ENCODE peak calls at places on chromosomes 6 and 20, in six cellular contexts. X, M, J, B, S and C are unnamed samples.
A peak's percentile ranks its signal among the peaks of the same experiment; 100 is the strongest.

GRCh38 chr6:1461207-1461606 is 71.8 kb downstream of the FOXF2 start:
- DNase-seq in X (no peak), M (no peak), J (no peak), B (peak; percentile 62), S (no peak), C (no peak)

GRCh38 chr6:73696990-73697651 is 1.1 kb downstream of the CD109 start:
- DNase-seq in X (no peak), M (no peak), J (no peak), B (no peak), S (no peak), C (no peak)

GRCh38 chr20:43590036-43590391 is 723 bp upstream of the IFT52 start:
- DNase-seq in X (no peak), M (no peak), J (peak; percentile 30), B (no peak), S (no peak), C (peak; percentile 51)

GRCh38 chr6:132133734-132134490 is 182.7 kb upstream of the CCN2 start:
- DNase-seq in X (no peak), M (no peak), J (no peak), B (no peak), S (no peak), C (no peak)

GRCh38 chr20:45330476-45330875 is 17.7 kb downstream of the SDC4 start:
- DNase-seq in X (no peak), M (no peak), J (no peak), B (no peak), S (no peak), C (no peak)

GRCh38 chr20:20710847-20711315 is 1.6 kb downstream of the RALGAPA2 start:
- DNase-seq in X (no peak), M (no peak), J (peak; percentile 90), B (no peak), S (no peak), C (no peak)

GRCh38 chr6:75101896-75102680 is 103.8 kb downstream of the COL12A1 start:
- DNase-seq in X (no peak), M (no peak), J (no peak), B (no peak), S (no peak), C (no peak)

GRCh38 chr6:131631625-131632284 is 3.7 kb upstream of the MED23 start:
- DNase-seq in X (no peak), M (no peak), J (peak; percentile 46), B (no peak), S (no peak), C (no peak)

GRCh38 chr6:44023586-44024454 is 103.4 kb downstream of the MRPL14 start:
- DNase-seq in X (no peak), M (no peak), J (no peak), B (no peak), S (no peak), C (peak; percentile 54)

DNA sequence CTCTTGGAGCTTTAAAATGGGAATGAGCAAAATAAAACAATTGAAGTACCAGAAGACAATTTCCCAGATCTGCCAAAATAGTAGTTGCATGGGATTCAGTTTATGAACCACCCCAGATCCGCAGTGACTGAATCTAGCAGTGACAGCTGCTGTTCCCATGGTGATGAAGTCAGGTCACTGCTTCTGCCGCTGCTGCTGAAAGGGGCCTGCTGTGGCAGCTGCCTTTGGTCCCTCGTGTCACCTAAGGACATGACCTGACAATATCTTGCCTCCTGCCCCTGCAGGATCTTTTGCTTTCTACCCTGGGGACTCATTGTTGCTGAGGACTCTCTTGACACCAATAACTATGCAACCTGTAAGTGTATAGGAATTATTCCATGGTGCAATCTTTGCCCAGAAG is 34.3 kb upstream of the OGFRL1 start:
- DNase-seq in X (no peak), M (no peak), J (no peak), B (no peak), S (no peak), C (peak; percentile 76)
- H2AFZ ChIP-seq in X (no peak overlapping the region), M (no peak overlapping the region), J (no peak overlapping the region), B (no peak overlapping the region), S (no peak overlapping the region), C (no peak overlapping the region)

DNA sequence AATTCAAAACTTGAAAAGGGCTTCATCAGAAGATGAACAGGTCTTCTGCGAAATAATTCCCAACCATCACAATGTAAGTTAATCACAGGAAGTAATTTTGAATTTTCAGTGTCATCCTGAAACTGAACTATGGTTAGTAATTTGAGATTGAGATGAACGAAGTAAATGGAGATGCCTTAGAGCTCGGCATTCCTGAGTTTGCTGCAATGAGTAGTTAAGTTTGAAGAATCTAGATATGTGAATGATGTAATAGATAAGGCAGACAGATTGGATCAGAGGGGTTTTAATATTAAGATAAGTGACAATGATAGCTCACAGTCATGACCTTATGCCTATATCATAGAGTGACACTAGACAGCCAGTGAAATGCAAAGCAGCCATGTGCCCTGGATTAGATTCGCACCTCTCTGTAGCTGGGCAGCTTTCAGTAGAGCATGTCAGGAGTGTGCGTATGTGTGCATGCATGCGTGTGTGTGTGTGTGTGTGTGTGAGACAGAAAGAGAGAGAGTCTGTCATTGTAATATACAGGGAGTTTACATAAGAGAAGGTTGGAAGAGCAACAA is 232.9 kb downstream of the GMPR start:
- DNase-seq in X (no peak), M (no peak), J (no peak), B (peak; percentile 76), S (no peak), C (no peak)
- TF ChIP-seq SIN3A in X (no peak), M (no peak), J (no peak), B (no peak), S (no peak), C (no peak)

GRCh38 chr6:27128796-27129094 is 118.8 kb upstream of the PRSS16 start:
- DNase-seq in X (no peak), M (no peak), J (no peak), B (no peak), S (no peak), C (no peak)
- H2AFZ ChIP-seq in X (no peak overlapping the region), M (no peak overlapping the region), J (no peak overlapping the region), B (peak overlapping the region; percentile 39), S (no peak overlapping the region), C (peak overlapping the region; percentile 78)

DNA sequence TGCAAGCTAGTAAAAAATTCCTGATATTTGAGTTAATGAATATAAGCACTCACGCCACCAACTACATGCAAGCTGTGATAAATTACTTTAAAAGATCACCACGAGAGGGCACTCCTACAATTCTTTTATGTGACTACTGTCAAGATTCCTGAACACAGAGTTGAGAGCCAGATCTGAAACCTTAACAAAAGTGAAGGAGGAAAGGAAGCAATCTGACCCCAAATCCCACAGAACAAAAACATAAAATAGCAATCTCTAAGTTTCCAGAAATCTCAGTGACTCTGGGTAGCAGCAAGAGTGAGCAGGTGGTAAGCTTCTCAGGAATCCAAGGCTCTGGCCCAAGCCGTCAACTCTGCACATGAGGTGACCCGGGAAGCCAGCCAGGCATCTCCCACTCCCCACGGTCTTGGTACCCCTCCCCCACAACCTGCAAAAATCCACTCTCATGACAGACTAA is 55.1 kb downstream of the STAU1 start:
- DNase-seq in X (no peak), M (peak; percentile 47), J (peak; percentile 83), B (peak; percentile 28), S (peak; percentile 35), C (peak; percentile 49)
- TF ChIP-seq SIN3A in X (no peak), M (no peak), J (no peak), B (no peak), S (no peak), C (no peak)

DNA sequence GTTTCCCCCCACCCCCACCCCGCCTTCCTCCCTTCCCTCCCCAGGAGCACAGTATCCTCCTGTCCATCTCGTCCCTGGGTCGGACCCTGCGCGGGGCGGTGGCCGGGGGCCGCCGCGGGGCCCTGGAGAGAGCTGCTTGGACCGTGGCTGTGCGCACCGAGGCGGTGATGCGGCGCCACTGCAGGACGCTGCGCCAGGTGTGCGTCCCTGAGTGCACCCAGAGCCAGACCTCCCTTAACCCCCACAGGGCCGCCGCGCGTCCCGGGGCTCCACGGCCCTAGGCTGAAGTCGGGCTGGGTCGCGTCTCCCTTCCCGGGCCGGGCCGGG is 2.2 kb downstream of the C20orf204 start:
- DNase-seq in X (no peak), M (peak; percentile 13), J (no peak), B (no peak), S (no peak), C (no peak)
- H2AFZ ChIP-seq in X (no peak overlapping the region), M (no peak overlapping the region), J (no peak overlapping the region), B (peak overlapping the region; percentile 64), S (peak overlapping the region; percentile 96), C (no peak overlapping the region)

GRCh38 chr20:62358728-62359490 is 8.2 kb downstream of the LAMA5 start:
- DNase-seq in X (no peak), M (no peak), J (no peak), B (no peak), S (peak; percentile 83), C (no peak)
- TF ChIP-seq SIN3A in X (no peak), M (no peak), J (no peak), B (no peak), S (no peak), C (no peak)